ENCODE peak calls at places on chromosomes 3 and 15, in ten cellular contexts. One of them, this sample, is unnamed.

GRCh38 chr3:69086133-69086722 is 1.5 kb downstream of the ARL6IP5 start:
- DNase-seq in left lung: peak; percentile 88
- DNase-seq in LoVo: peak; percentile 86
- DNase-seq in HuH-7: no peak
- DNase-seq in occipital lobe: peak; percentile 84
- DNase-seq in HEK293T: peak; percentile 22
- DNase-seq in ascending aorta: peak; percentile 79
- DNase-seq in astrocyte: peak; percentile 92
- DNase-seq in NCI-H1417: peak; percentile 62
- DNase-seq in B cell: no peak
- DNase-seq in this sample: peak; percentile 90

GRCh38 chr3:170075425-170076091 is 37.8 kb downstream of the GPR160 start:
- DNase-seq in left lung: no peak
- DNase-seq in LoVo: no peak
- DNase-seq in HuH-7: no peak
- DNase-seq in occipital lobe: no peak
- DNase-seq in HEK293T: no peak
- DNase-seq in ascending aorta: no peak
- DNase-seq in astrocyte: no peak
- DNase-seq in NCI-H1417: no peak
- DNase-seq in B cell: no peak
- DNase-seq in this sample: no peak

GRCh38 chr15:59792359-59792758 is 103.2 kb upstream of the BNIP2 start:
- DNase-seq in left lung: no peak
- DNase-seq in LoVo: no peak
- DNase-seq in HuH-7: no peak
- DNase-seq in occipital lobe: no peak
- DNase-seq in HEK293T: no peak
- DNase-seq in ascending aorta: no peak
- DNase-seq in astrocyte: no peak
- DNase-seq in NCI-H1417: no peak
- DNase-seq in B cell: no peak
- DNase-seq in this sample: no peak

GRCh38 chr3:69088033-69088432 is 3.3 kb downstream of the ARL6IP5 start:
- DNase-seq in left lung: no peak
- DNase-seq in LoVo: no peak
- DNase-seq in HuH-7: no peak
- DNase-seq in occipital lobe: no peak
- DNase-seq in HEK293T: no peak
- DNase-seq in ascending aorta: no peak
- DNase-seq in astrocyte: peak; percentile 55
- DNase-seq in NCI-H1417: no peak
- DNase-seq in B cell: no peak
- DNase-seq in this sample: no peak

GRCh38 chr3:63611382-63611781 is 41.1 kb upstream of the SNTN start:
- DNase-seq in left lung: no peak
- DNase-seq in LoVo: no peak
- DNase-seq in HuH-7: no peak
- DNase-seq in occipital lobe: no peak
- DNase-seq in HEK293T: no peak
- DNase-seq in ascending aorta: no peak
- DNase-seq in astrocyte: no peak
- DNase-seq in NCI-H1417: no peak
- DNase-seq in B cell: no peak
- DNase-seq in this sample: no peak

GRCh38 chr3:128560768-128561167 is 67.8 kb upstream of the GATA2 start:
- DNase-seq in left lung: no peak
- DNase-seq in LoVo: no peak
- DNase-seq in HuH-7: no peak
- DNase-seq in occipital lobe: no peak
- DNase-seq in HEK293T: no peak
- DNase-seq in ascending aorta: no peak
- DNase-seq in astrocyte: no peak
- DNase-seq in NCI-H1417: no peak
- DNase-seq in B cell: no peak
- DNase-seq in this sample: peak; percentile 28

GRCh38 chr3:39088889-39089288 is 18.5 kb downstream of the GORASP1 start:
- DNase-seq in left lung: no peak
- DNase-seq in LoVo: no peak
- DNase-seq in HuH-7: no peak
- DNase-seq in occipital lobe: no peak
- DNase-seq in HEK293T: no peak
- DNase-seq in ascending aorta: no peak
- DNase-seq in astrocyte: no peak
- DNase-seq in NCI-H1417: no peak
- DNase-seq in B cell: no peak
- DNase-seq in this sample: no peak

GRCh38 chr3:130773371-130773770 is 26.7 kb upstream of the PIK3R4 start:
- DNase-seq in left lung: no peak
- DNase-seq in LoVo: no peak
- DNase-seq in HuH-7: no peak
- DNase-seq in occipital lobe: no peak
- DNase-seq in HEK293T: no peak
- DNase-seq in ascending aorta: no peak
- DNase-seq in astrocyte: peak; percentile 65
- DNase-seq in NCI-H1417: no peak
- DNase-seq in B cell: no peak
- DNase-seq in this sample: no peak

GRCh38 chr15:100483370-100483769 is 45.4 kb downstream of the CERS3 start:
- DNase-seq in left lung: no peak
- DNase-seq in LoVo: no peak
- DNase-seq in HuH-7: no peak
- DNase-seq in occipital lobe: no peak
- DNase-seq in HEK293T: no peak
- DNase-seq in ascending aorta: no peak
- DNase-seq in astrocyte: no peak
- DNase-seq in NCI-H1417: no peak
- DNase-seq in B cell: no peak
- DNase-seq in this sample: no peak

GRCh38 chr3:138362536-138362935 is 14.2 kb downstream of the MRAS start:
- DNase-seq in left lung: no peak
- DNase-seq in LoVo: no peak
- DNase-seq in HuH-7: no peak
- DNase-seq in occipital lobe: no peak
- DNase-seq in HEK293T: no peak
- DNase-seq in ascending aorta: no peak
- DNase-seq in astrocyte: no peak
- DNase-seq in NCI-H1417: no peak
- DNase-seq in B cell: no peak
- DNase-seq in this sample: peak; percentile 22

GRCh38 chr3:119588112-119588511 is 8.8 kb downstream of the ADPRH start:
- DNase-seq in left lung: no peak
- DNase-seq in LoVo: peak; percentile 19
- DNase-seq in HuH-7: no peak
- DNase-seq in occipital lobe: no peak
- DNase-seq in HEK293T: no peak
- DNase-seq in ascending aorta: no peak
- DNase-seq in astrocyte: no peak
- DNase-seq in NCI-H1417: peak; percentile 4
- DNase-seq in B cell: peak; percentile 59
- DNase-seq in this sample: peak; percentile 83

GRCh38 chr3:38482951-38483350 is 13.2 kb upstream of the EXOG start:
- DNase-seq in left lung: peak; percentile 61
- DNase-seq in LoVo: no peak
- DNase-seq in HuH-7: no peak
- DNase-seq in occipital lobe: no peak
- DNase-seq in HEK293T: no peak
- DNase-seq in ascending aorta: no peak
- DNase-seq in astrocyte: no peak
- DNase-seq in NCI-H1417: no peak
- DNase-seq in B cell: no peak
- DNase-seq in this sample: no peak

GRCh38 chr3:112822116-112823055 is 24.3 kb downstream of the CD200R1L start:
- DNase-seq in left lung: no peak
- DNase-seq in LoVo: no peak
- DNase-seq in HuH-7: peak; percentile 16
- DNase-seq in occipital lobe: no peak
- DNase-seq in HEK293T: no peak
- DNase-seq in ascending aorta: no peak
- DNase-seq in astrocyte: no peak
- DNase-seq in NCI-H1417: no peak
- DNase-seq in B cell: no peak
- DNase-seq in this sample: no peak

GRCh38 chr15:44075535-44075934 is 119.5 kb downstream of the FRMD5 start:
- DNase-seq in left lung: no peak
- DNase-seq in LoVo: no peak
- DNase-seq in HuH-7: no peak
- DNase-seq in occipital lobe: no peak
- DNase-seq in HEK293T: no peak
- DNase-seq in ascending aorta: no peak
- DNase-seq in astrocyte: peak; percentile 89
- DNase-seq in NCI-H1417: no peak
- DNase-seq in B cell: no peak
- DNase-seq in this sample: no peak

GRCh38 chr15:69045810-69046209 is 31.3 kb downstream of the NOX5 start:
- DNase-seq in left lung: no peak
- DNase-seq in LoVo: no peak
- DNase-seq in HuH-7: peak; percentile 86
- DNase-seq in occipital lobe: no peak
- DNase-seq in HEK293T: peak; percentile 46
- DNase-seq in ascending aorta: no peak
- DNase-seq in astrocyte: peak; percentile 42
- DNase-seq in NCI-H1417: peak; percentile 7
- DNase-seq in B cell: no peak
- DNase-seq in this sample: no peak

GRCh38 chr3:43453981-43454380 is 167.6 kb downstream of the SNRK start:
- DNase-seq in left lung: no peak
- DNase-seq in LoVo: no peak
- DNase-seq in HuH-7: no peak
- DNase-seq in occipital lobe: no peak
- DNase-seq in HEK293T: no peak
- DNase-seq in ascending aorta: no peak
- DNase-seq in astrocyte: no peak
- DNase-seq in NCI-H1417: no peak
- DNase-seq in B cell: no peak
- DNase-seq in this sample: no peak

GRCh38 chr15:49045691-49046112 is 544 bp downstream of the SECISBP2L start:
- DNase-seq in left lung: no peak
- DNase-seq in LoVo: peak; percentile 40
- DNase-seq in HuH-7: no peak
- DNase-seq in occipital lobe: peak; percentile 35
- DNase-seq in HEK293T: peak; percentile 14
- DNase-seq in ascending aorta: no peak
- DNase-seq in astrocyte: peak; percentile 43
- DNase-seq in NCI-H1417: peak; percentile 64
- DNase-seq in B cell: peak; percentile 63
- DNase-seq in this sample: no peak

GRCh38 chr3:117563063-117563462 is 853.5 kb downstream of the TUSC7 start:
- DNase-seq in left lung: no peak
- DNase-seq in LoVo: no peak
- DNase-seq in HuH-7: no peak
- DNase-seq in occipital lobe: no peak
- DNase-seq in HEK293T: no peak
- DNase-seq in ascending aorta: no peak
- DNase-seq in astrocyte: peak; percentile 39
- DNase-seq in NCI-H1417: no peak
- DNase-seq in B cell: no peak
- DNase-seq in this sample: no peak

GRCh38 chr3:177065285-177066028 is 131.8 kb downstream of the TBL1XR1 start:
- DNase-seq in left lung: no peak
- DNase-seq in LoVo: no peak
- DNase-seq in HuH-7: no peak
- DNase-seq in occipital lobe: no peak
- DNase-seq in HEK293T: no peak
- DNase-seq in ascending aorta: no peak
- DNase-seq in astrocyte: peak; percentile 16
- DNase-seq in NCI-H1417: no peak
- DNase-seq in B cell: no peak
- DNase-seq in this sample: no peak

GRCh38 chr15:38531509-38531908 is 33.1 kb downstream of the RASGRP1 start:
- DNase-seq in left lung: no peak
- DNase-seq in LoVo: peak; percentile 19
- DNase-seq in HuH-7: no peak
- DNase-seq in occipital lobe: peak; percentile 68
- DNase-seq in HEK293T: no peak
- DNase-seq in ascending aorta: no peak
- DNase-seq in astrocyte: peak; percentile 73
- DNase-seq in NCI-H1417: no peak
- DNase-seq in B cell: no peak
- DNase-seq in this sample: no peak

GRCh38 chr3:188205992-188206416 is 52.0 kb downstream of the LPP start:
- DNase-seq in left lung: no peak
- DNase-seq in LoVo: no peak
- DNase-seq in HuH-7: peak; percentile 57
- DNase-seq in occipital lobe: no peak
- DNase-seq in HEK293T: peak; percentile 24
- DNase-seq in ascending aorta: no peak
- DNase-seq in astrocyte: no peak
- DNase-seq in NCI-H1417: no peak
- DNase-seq in B cell: no peak
- DNase-seq in this sample: no peak

GRCh38 chr3:37921025-37921424 is 59.3 kb downstream of the CTDSPL start:
- DNase-seq in left lung: no peak
- DNase-seq in LoVo: no peak
- DNase-seq in HuH-7: no peak
- DNase-seq in occipital lobe: no peak
- DNase-seq in HEK293T: no peak
- DNase-seq in ascending aorta: no peak
- DNase-seq in astrocyte: no peak
- DNase-seq in NCI-H1417: no peak
- DNase-seq in B cell: no peak
- DNase-seq in this sample: no peak

GRCh38 chr3:47910777-47911440 is 105.3 kb downstream of the MAP4 start:
- DNase-seq in left lung: no peak
- DNase-seq in LoVo: peak; percentile 5
- DNase-seq in HuH-7: no peak
- DNase-seq in occipital lobe: peak; percentile 43
- DNase-seq in HEK293T: no peak
- DNase-seq in ascending aorta: no peak
- DNase-seq in astrocyte: peak; percentile 93
- DNase-seq in NCI-H1417: no peak
- DNase-seq in B cell: no peak
- DNase-seq in this sample: no peak

GRCh38 chr3:94066829-94067470 is 4.1 kb downstream of the NSUN3 start:
- DNase-seq in left lung: no peak
- DNase-seq in LoVo: no peak
- DNase-seq in HuH-7: no peak
- DNase-seq in occipital lobe: no peak
- DNase-seq in HEK293T: no peak
- DNase-seq in ascending aorta: no peak
- DNase-seq in astrocyte: no peak
- DNase-seq in NCI-H1417: no peak
- DNase-seq in B cell: no peak
- DNase-seq in this sample: no peak

This sample was measured in upper lobe of right lung.